ENCODE peak calls at places on chromosomes 1 and 21, in four cellular contexts. D, S, I and X are unnamed samples.

GRCh38 chr1:220880726-220881506 is 1.7 kb downstream of the HLX start:
- DNase-seq in I (no peak), D (peak), S (peak), X (peak)

GRCh38 chr1:18972531-18972930 is 16.1 kb upstream of the IFFO2 start:
- DNase-seq in S (no peak), D (no peak), I (no peak), X (no peak)

GRCh38 chr1:206682111-206682510 is 2.6 kb upstream of the MAPKAPK2 start:
- DNase-seq in I (no peak), D (no peak), S (no peak), X (no peak)

GRCh38 chr1:151370211-151370911 is 2.1 kb downstream of the SELENBP1 start:
- DNase-seq in D (no peak), S (peak), I (no peak), X (no peak)

GRCh38 chr1:238648756-238649155 is 737.6 kb upstream of the CHRM3 start:
- DNase-seq in S (no peak), I (no peak), D (no peak), X (peak)

GRCh38 chr1:44531785-44532566 is 126.9 kb downstream of the RNF220 start:
- DNase-seq in S (no peak), D (no peak), I (peak), X (peak)

GRCh38 chr1:42860339-42861013 is 14.1 kb downstream of the ZNF691 start:
- DNase-seq in S (no peak), I (no peak), D (no peak), X (no peak)

GRCh38 chr1:231934797-231935196 is 308.2 kb downstream of the DISC1 start:
- DNase-seq in I (peak), D (no peak), S (no peak), X (peak)

GRCh38 chr21:41183575-41183974 is 15.6 kb downstream of the BACE2 start:
- DNase-seq in D (no peak), I (no peak), S (no peak), X (no peak)

GRCh38 chr1:25140073-25140797 is 92.1 kb downstream of the SYF2 start:
- DNase-seq in I (no peak), D (peak), S (no peak), X (no peak)

GRCh38 chr21:44255519-44255981 is 6.1 kb downstream of the DNMT3L start:
- DNase-seq in D (no peak), S (no peak), I (no peak), X (peak)